ENCODE peak calls at places on chromosomes 6 and 20, in four cellular contexts. K, N, Y and G are unnamed samples.

GRCh38 chr6:119079288-119079809 is 885 bp upstream of the FAM184A start:
- DNase-seq in K (peak), N (no peak), Y (no peak), G (no peak)

GRCh38 chr6:155174576-155175174 is 89.1 kb upstream of the CLDN20 start:
- DNase-seq in K (peak), N (peak), Y (peak), G (peak)

GRCh38 chr20:37397076-37397953 is 51.4 kb downstream of the SRC start:
- DNase-seq in K (no peak), N (no peak), Y (peak), G (no peak)

GRCh38 chr6:101114703-101115102 is 233.6 kb upstream of the ASCC3 start:
- DNase-seq in K (peak), N (no peak), Y (peak), G (no peak)

GRCh38 chr6:131989036-131989435 is 37.9 kb upstream of the CCN2 start:
- DNase-seq in K (no peak), N (no peak), Y (no peak), G (no peak)

GRCh38 chr6:82507112-82507511 is 143.5 kb downstream of the TPBG start:
- DNase-seq in K (no peak), N (no peak), Y (no peak), G (no peak)

GRCh38 chr6:109079981-109080380 is 14.7 kb downstream of the SESN1 start:
- DNase-seq in K (no peak), N (no peak), Y (no peak), G (no peak)

GRCh38 chr6:30793521-30794194 is 49.3 kb upstream of the IER3 start:
- DNase-seq in K (peak), N (no peak), Y (no peak), G (no peak)

GRCh38 chr20:40705413-40705812 is 16.4 kb upstream of the MAFB start:
- DNase-seq in K (no peak), N (no peak), Y (no peak), G (no peak)

GRCh38 chr20:56373942-56374341 is 15.2 kb downstream of the FAM210B start:
- DNase-seq in K (peak), N (no peak), Y (no peak), G (no peak)

GRCh38 chr6:7787137-7787575 is 61.3 kb downstream of the BMP6 start:
- DNase-seq in K (peak), N (no peak), Y (no peak), G (no peak)

GRCh38 chr20:20463933-20464374 is 96.0 kb downstream of the INSM1 start:
- DNase-seq in K (no peak), N (no peak), Y (peak), G (peak)

GRCh38 chr6:87730310-87730709 is 28.3 kb upstream of the AKIRIN2 start:
- DNase-seq in K (peak), N (no peak), Y (no peak), G (no peak)

GRCh38 chr6:70622426-70622825 is 45.3 kb upstream of the SMAP1 start:
- DNase-seq in K (no peak), N (no peak), Y (no peak), G (no peak)

GRCh38 chr20:2483504-2483903 is 12.9 kb upstream of the SNRPB start:
- DNase-seq in K (no peak), N (no peak), Y (no peak), G (no peak)

GRCh38 chr20:51732454-51732791 is 35.8 kb downstream of the ATP9A start:
- DNase-seq in K (peak), N (no peak), Y (no peak), G (no peak)
- H3K27ac ChIP-seq in K (peak), N (no peak), Y (no peak), G (peak)

DNA sequence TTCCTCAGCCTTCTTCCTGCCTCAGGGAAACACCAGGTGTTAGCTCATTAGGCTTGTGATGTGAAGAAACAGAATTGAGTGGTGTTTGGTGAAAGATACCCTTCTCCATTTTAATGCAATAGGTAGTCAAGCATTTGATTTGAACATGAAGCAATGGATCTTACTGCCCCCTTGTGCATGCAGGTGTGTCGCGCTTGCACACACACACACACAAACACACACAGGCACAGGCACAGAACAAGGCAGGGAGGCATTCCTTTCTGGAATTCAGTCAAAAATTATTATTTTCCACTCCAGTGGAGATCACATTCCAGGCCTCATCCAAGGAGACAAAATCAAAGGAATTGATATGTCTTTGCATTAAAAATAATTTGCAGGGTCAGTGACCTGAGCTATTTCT is 667.0 kb upstream of the MARCKS start:
- DNase-seq in K (no peak), N (no peak), Y (peak), G (no peak)
- H3K27ac ChIP-seq in K (no peak), N (no peak), Y (no peak), G (no peak)

GRCh38 chr6:22149501-22150490 is 147.0 kb downstream of the PRL start:
- DNase-seq in K (peak), N (no peak), Y (peak), G (peak)
- H3K27ac ChIP-seq in K (peak), N (no peak), Y (no peak), G (peak)

DNA sequence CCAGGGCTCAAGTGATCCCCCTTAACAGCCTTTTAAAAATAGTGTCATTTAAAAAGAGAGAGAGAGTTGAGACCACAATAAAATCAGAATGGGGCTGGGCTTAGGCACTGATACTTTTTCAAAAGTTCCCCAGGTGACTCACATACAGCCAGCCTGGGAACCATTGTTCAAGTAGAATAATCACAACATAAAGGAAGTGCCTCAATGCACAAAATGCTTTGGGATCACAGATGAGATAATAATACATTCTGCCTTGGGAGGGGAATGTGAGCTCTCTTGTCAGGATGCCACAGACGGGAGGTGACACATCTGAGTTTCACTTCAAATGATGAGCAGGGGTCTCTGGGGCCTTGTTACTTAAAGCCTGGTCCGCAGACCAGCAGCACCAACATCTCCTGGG is 34.0 kb upstream of the GABRR1 start:
- DNase-seq in K (no peak), N (no peak), Y (no peak), G (no peak)
- H3K27ac ChIP-seq in K (no peak), N (no peak), Y (no peak), G (no peak)

GRCh38 chr20:50242863-50243609 is 52.4 kb downstream of the CEBPB start:
- DNase-seq in K (no peak), N (no peak), Y (no peak), G (peak)
- H3K27ac ChIP-seq in K (no peak), N (no peak), Y (no peak), G (no peak)

DNA sequence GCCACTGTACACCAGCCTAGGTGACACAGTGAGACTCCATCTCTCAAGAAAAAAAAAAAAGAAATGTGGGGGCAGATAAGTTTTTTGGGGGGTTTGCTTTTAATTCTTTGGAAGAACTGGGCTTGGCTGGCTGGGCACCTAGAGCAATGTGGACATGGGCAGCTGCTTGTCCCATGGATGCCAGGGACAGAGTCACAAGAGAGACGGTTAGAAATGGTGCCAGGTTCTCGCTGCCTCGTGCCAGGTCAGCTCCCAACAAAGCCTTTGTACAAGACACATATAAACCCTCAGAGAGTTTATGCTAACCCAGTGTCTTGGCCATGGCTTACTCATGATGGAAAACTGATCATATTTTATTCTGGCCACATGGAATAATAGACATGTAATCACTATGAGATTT is 76.2 kb upstream of the ESR1 start:
- DNase-seq in K (no peak), N (no peak), Y (no peak), G (no peak)
- H3K27ac ChIP-seq in K (no peak), N (no peak), Y (no peak), G (no peak)